ENCODE peak calls at places on chromosomes 1 and 21, in seven cellular contexts. One of them, this sample, is unnamed.

GRCh38 chr1:46041551-46041950 is 90.9 kb downstream of the PIK3R3 start:
- DNase-seq in mesendoderm: no peak
- DNase-seq in Peyer's patch: no peak
- DNase-seq in psoas muscle: no peak
- DNase-seq in fibroblast of the aortic adventitia: no peak
- DNase-seq in aorta: no peak
- DNase-seq in foreskin fibroblast: no peak
- DNase-seq in this sample: no peak

GRCh38 chr1:6358757-6359567 is 34.6 kb downstream of the ACOT7 start:
- DNase-seq in mesendoderm: peak
- DNase-seq in Peyer's patch: peak
- DNase-seq in psoas muscle: no peak
- DNase-seq in fibroblast of the aortic adventitia: peak
- DNase-seq in aorta: no peak
- DNase-seq in foreskin fibroblast: peak
- DNase-seq in this sample: peak

GRCh38 chr1:180643693-180644092 is 11.9 kb downstream of the XPR1 start:
- DNase-seq in mesendoderm: no peak
- DNase-seq in Peyer's patch: no peak
- DNase-seq in psoas muscle: no peak
- DNase-seq in fibroblast of the aortic adventitia: peak
- DNase-seq in aorta: no peak
- DNase-seq in foreskin fibroblast: peak
- DNase-seq in this sample: peak

GRCh38 chr1:245458761-245459174 is 304.0 kb downstream of the KIF26B start:
- DNase-seq in mesendoderm: no peak
- DNase-seq in Peyer's patch: no peak
- DNase-seq in psoas muscle: no peak
- DNase-seq in fibroblast of the aortic adventitia: peak
- DNase-seq in aorta: no peak
- DNase-seq in foreskin fibroblast: peak
- DNase-seq in this sample: no peak

GRCh38 chr1:49356594-49356993 is 579.9 kb upstream of the BEND5 start:
- DNase-seq in mesendoderm: peak
- DNase-seq in Peyer's patch: no peak
- DNase-seq in psoas muscle: no peak
- DNase-seq in fibroblast of the aortic adventitia: no peak
- DNase-seq in aorta: no peak
- DNase-seq in foreskin fibroblast: no peak
- DNase-seq in this sample: no peak

GRCh38 chr1:226060976-226061792 is 1.3 kb upstream of the H3-3A start:
- DNase-seq in mesendoderm: no peak
- DNase-seq in Peyer's patch: no peak
- DNase-seq in psoas muscle: no peak
- DNase-seq in fibroblast of the aortic adventitia: peak
- DNase-seq in aorta: no peak
- DNase-seq in foreskin fibroblast: no peak
- DNase-seq in this sample: no peak

GRCh38 chr1:165633624-165634023 is 2.6 kb downstream of the MGST3 start:
- DNase-seq in mesendoderm: no peak
- DNase-seq in Peyer's patch: no peak
- DNase-seq in psoas muscle: no peak
- DNase-seq in fibroblast of the aortic adventitia: peak
- DNase-seq in aorta: no peak
- DNase-seq in foreskin fibroblast: peak
- DNase-seq in this sample: peak

GRCh38 chr1:118101445-118101844 is 83.6 kb downstream of the SPAG17 start:
- DNase-seq in mesendoderm: no peak
- DNase-seq in Peyer's patch: no peak
- DNase-seq in psoas muscle: no peak
- DNase-seq in fibroblast of the aortic adventitia: peak
- DNase-seq in aorta: no peak
- DNase-seq in foreskin fibroblast: no peak
- DNase-seq in this sample: peak

GRCh38 chr1:13516606-13517005 is 2.8 kb upstream of the LRRC38 start:
- DNase-seq in mesendoderm: no peak
- DNase-seq in Peyer's patch: no peak
- DNase-seq in psoas muscle: no peak
- DNase-seq in fibroblast of the aortic adventitia: no peak
- DNase-seq in aorta: no peak
- DNase-seq in foreskin fibroblast: no peak
- DNase-seq in this sample: no peak

GRCh38 chr1:13517193-13517812 is 3.5 kb upstream of the LRRC38 start:
- DNase-seq in mesendoderm: peak
- DNase-seq in Peyer's patch: no peak
- DNase-seq in psoas muscle: peak
- DNase-seq in fibroblast of the aortic adventitia: no peak
- DNase-seq in aorta: no peak
- DNase-seq in foreskin fibroblast: no peak
- DNase-seq in this sample: no peak

GRCh38 chr1:13513063-13513884 is 529 bp downstream of the LRRC38 start:
- DNase-seq in mesendoderm: peak
- DNase-seq in Peyer's patch: no peak
- DNase-seq in psoas muscle: peak
- DNase-seq in fibroblast of the aortic adventitia: no peak
- DNase-seq in aorta: no peak
- DNase-seq in foreskin fibroblast: no peak
- DNase-seq in this sample: no peak

GRCh38 chr1:13512472-13512871 is 1.3 kb downstream of the LRRC38 start:
- DNase-seq in mesendoderm: peak
- DNase-seq in Peyer's patch: no peak
- DNase-seq in psoas muscle: no peak
- DNase-seq in fibroblast of the aortic adventitia: no peak
- DNase-seq in aorta: no peak
- DNase-seq in foreskin fibroblast: no peak
- DNase-seq in this sample: no peak

DNA sequence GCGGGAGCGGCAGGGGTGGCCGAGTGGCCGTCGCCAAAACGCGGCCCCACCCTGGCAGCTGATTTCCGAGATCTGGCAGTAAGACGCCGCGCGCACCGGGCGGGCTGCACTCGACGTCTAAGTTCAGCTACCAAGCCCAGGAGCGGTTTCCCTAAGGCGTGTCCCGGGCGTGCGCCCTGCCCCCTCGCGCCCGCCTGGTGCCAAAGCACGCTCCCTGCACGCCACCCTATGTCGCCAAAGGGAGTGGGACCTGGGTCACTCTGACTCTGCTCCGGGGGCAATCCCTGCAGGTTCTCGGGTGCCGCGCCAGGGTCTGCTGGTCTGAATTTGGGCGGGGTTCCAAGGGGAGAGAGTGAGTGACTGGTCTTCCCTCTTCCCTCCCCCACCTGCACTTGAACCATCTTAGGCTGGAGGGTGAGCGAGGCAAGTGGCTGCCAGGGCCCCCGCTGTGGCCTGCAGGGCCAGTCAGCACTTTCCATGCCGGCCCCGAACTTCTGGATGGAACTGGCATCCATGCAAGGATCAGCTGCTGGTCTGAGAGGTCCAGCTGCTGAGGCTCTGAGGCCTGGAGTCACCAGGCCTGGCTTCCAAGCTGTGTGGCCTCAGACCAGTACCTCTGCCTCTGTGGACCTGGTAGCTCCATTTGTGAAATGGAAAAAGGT is at the start of gene LRRC38:
- DNase-seq in mesendoderm: peak
- DNase-seq in Peyer's patch: no peak
- DNase-seq in psoas muscle: peak
- DNase-seq in fibroblast of the aortic adventitia: no peak
- DNase-seq in aorta: no peak
- DNase-seq in foreskin fibroblast: no peak
- DNase-seq in this sample: no peak
- H3K4me3 ChIP-seq in mesendoderm: no peak
- H3K4me3 ChIP-seq in Peyer's patch: no peak
- H3K4me3 ChIP-seq in psoas muscle: peak
- H3K4me3 ChIP-seq in fibroblast of the aortic adventitia: no peak
- H3K4me3 ChIP-seq in aorta: no peak
- H3K4me3 ChIP-seq in foreskin fibroblast: no peak
- H3K4me3 ChIP-seq in this sample: no peak

GRCh38 chr21:38729745-38730401 is 75.9 kb upstream of the ETS2 start:
- DNase-seq in mesendoderm: peak
- DNase-seq in Peyer's patch: no peak
- DNase-seq in psoas muscle: no peak
- DNase-seq in fibroblast of the aortic adventitia: no peak
- DNase-seq in aorta: no peak
- DNase-seq in foreskin fibroblast: no peak
- DNase-seq in this sample: peak

GRCh38 chr21:38735807-38736206 is 69.9 kb upstream of the ETS2 start:
- DNase-seq in mesendoderm: no peak
- DNase-seq in Peyer's patch: no peak
- DNase-seq in psoas muscle: no peak
- DNase-seq in fibroblast of the aortic adventitia: no peak
- DNase-seq in aorta: no peak
- DNase-seq in foreskin fibroblast: no peak
- DNase-seq in this sample: no peak

DNA sequence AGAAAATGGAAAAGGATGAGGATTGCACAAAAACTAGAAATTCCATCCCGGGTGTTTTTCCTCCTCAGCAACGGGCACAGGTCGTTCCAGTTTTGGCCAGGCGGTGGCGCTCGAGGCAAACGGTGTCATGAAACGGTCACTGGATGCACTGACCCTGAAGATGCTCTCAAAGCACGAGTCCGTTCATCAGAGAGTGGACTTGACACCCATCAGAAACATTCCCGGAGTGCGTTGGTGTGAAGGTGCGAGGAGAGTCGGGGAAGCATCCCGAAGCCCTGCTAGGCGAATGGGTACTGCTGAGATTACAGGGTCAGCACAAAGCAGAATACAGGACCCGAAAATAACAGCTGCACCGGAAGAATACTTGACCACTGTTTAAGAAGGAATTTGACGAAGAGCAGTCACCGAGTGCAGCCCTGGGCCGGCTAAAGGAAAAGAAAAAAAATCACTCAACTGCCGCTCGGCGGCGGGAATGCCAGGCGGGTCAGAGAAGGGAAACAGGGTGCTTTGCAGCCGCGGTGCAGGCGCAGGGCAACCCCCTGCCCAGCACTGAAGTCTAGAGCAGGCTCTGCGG is 71.7 kb upstream of the ETS2 start:
- DNase-seq in mesendoderm: peak
- DNase-seq in Peyer's patch: peak
- DNase-seq in psoas muscle: peak
- DNase-seq in fibroblast of the aortic adventitia: peak
- DNase-seq in aorta: peak
- DNase-seq in foreskin fibroblast: peak
- DNase-seq in this sample: peak
- H3K4me3 ChIP-seq in mesendoderm: no peak
- H3K4me3 ChIP-seq in Peyer's patch: peak
- H3K4me3 ChIP-seq in psoas muscle: peak
- H3K4me3 ChIP-seq in fibroblast of the aortic adventitia: peak
- H3K4me3 ChIP-seq in aorta: no peak
- H3K4me3 ChIP-seq in foreskin fibroblast: peak
- H3K4me3 ChIP-seq in this sample: peak

GRCh38 chr1:236861560-236862230 is 66.6 kb downstream of the MTR start:
- DNase-seq in mesendoderm: no peak
- DNase-seq in Peyer's patch: no peak
- DNase-seq in psoas muscle: no peak
- DNase-seq in fibroblast of the aortic adventitia: peak
- DNase-seq in aorta: no peak
- DNase-seq in foreskin fibroblast: peak
- DNase-seq in this sample: peak

GRCh38 chr1:236864211-236864610 is 69.1 kb downstream of the MTR start:
- DNase-seq in mesendoderm: no peak
- DNase-seq in Peyer's patch: no peak
- DNase-seq in psoas muscle: no peak
- DNase-seq in fibroblast of the aortic adventitia: no peak
- DNase-seq in aorta: no peak
- DNase-seq in foreskin fibroblast: no peak
- DNase-seq in this sample: no peak

GRCh38 chr1:236862231-236862591 is 67.1 kb downstream of the MTR start:
- DNase-seq in mesendoderm: no peak
- DNase-seq in Peyer's patch: no peak
- DNase-seq in psoas muscle: no peak
- DNase-seq in fibroblast of the aortic adventitia: no peak
- DNase-seq in aorta: no peak
- DNase-seq in foreskin fibroblast: no peak
- DNase-seq in this sample: no peak

GRCh38 chr1:236862615-236863211 is 67.6 kb downstream of the MTR start:
- DNase-seq in mesendoderm: no peak
- DNase-seq in Peyer's patch: no peak
- DNase-seq in psoas muscle: peak
- DNase-seq in fibroblast of the aortic adventitia: peak
- DNase-seq in aorta: no peak
- DNase-seq in foreskin fibroblast: peak
- DNase-seq in this sample: peak

DNA sequence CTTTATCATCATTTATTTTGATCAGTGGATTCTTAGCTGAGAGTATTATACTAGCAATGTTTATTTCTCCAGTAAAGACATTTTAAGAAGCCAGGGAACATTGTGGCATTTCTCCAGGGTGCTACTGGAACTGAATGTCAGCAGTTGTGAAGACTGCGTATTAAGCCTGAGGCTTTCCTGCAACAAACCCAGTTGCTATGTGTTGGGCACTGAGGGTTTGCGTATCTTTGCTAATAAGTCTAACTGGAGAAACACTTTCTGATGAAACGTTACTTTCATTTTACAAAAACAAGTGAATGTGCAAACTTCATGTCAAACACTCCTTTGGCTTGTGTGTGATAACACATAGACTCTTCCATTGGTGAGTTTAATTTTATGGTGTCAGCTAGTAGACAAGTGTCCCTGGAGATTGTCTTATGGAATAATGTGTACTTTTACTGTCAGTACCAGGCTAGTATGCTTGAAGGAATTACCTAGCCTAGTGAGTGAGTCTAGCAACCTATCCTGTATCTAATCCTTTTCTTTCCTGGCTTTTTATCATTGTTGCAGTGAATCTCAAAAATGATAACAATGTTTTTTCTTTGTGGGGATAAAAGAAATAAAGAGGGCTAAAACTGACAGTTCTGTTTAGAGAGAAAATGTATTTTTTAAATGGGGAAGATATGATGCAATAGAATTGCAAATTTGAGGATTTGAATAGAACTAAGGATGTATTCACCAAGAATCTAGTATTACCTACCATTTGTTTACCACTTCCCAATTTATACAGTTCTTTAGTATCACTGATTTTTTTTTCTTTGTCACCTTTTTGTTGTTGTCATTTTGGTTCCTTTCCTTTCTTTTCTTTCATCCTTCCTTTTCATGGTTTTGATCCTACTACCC is 70.1 kb downstream of the MTR start:
- DNase-seq in mesendoderm: no peak
- DNase-seq in Peyer's patch: no peak
- DNase-seq in psoas muscle: no peak
- DNase-seq in fibroblast of the aortic adventitia: no peak
- DNase-seq in aorta: no peak
- DNase-seq in foreskin fibroblast: no peak
- DNase-seq in this sample: no peak
- H3K4me3 ChIP-seq in mesendoderm: no peak
- H3K4me3 ChIP-seq in Peyer's patch: no peak
- H3K4me3 ChIP-seq in psoas muscle: no peak
- H3K4me3 ChIP-seq in fibroblast of the aortic adventitia: no peak
- H3K4me3 ChIP-seq in aorta: no peak
- H3K4me3 ChIP-seq in foreskin fibroblast: no peak
- H3K4me3 ChIP-seq in this sample: no peak

GRCh38 chr1:70140343-70140742 is 65.0 kb downstream of the LRRC40 start:
- DNase-seq in mesendoderm: no peak
- DNase-seq in Peyer's patch: no peak
- DNase-seq in psoas muscle: no peak
- DNase-seq in fibroblast of the aortic adventitia: peak
- DNase-seq in aorta: no peak
- DNase-seq in foreskin fibroblast: peak
- DNase-seq in this sample: peak

GRCh38 chr1:70146488-70146887 is 58.9 kb downstream of the LRRC40 start:
- DNase-seq in mesendoderm: no peak
- DNase-seq in Peyer's patch: no peak
- DNase-seq in psoas muscle: no peak
- DNase-seq in fibroblast of the aortic adventitia: no peak
- DNase-seq in aorta: no peak
- DNase-seq in foreskin fibroblast: peak
- DNase-seq in this sample: peak

GRCh38 chr1:70142120-70142519 is 63.3 kb downstream of the LRRC40 start:
- DNase-seq in mesendoderm: no peak
- DNase-seq in Peyer's patch: no peak
- DNase-seq in psoas muscle: no peak
- DNase-seq in fibroblast of the aortic adventitia: peak
- DNase-seq in aorta: no peak
- DNase-seq in foreskin fibroblast: peak
- DNase-seq in this sample: peak

GRCh38 chr1:70140894-70141293 is 64.5 kb downstream of the LRRC40 start:
- DNase-seq in mesendoderm: peak
- DNase-seq in Peyer's patch: no peak
- DNase-seq in psoas muscle: no peak
- DNase-seq in fibroblast of the aortic adventitia: peak
- DNase-seq in aorta: no peak
- DNase-seq in foreskin fibroblast: peak
- DNase-seq in this sample: no peak

DNA sequence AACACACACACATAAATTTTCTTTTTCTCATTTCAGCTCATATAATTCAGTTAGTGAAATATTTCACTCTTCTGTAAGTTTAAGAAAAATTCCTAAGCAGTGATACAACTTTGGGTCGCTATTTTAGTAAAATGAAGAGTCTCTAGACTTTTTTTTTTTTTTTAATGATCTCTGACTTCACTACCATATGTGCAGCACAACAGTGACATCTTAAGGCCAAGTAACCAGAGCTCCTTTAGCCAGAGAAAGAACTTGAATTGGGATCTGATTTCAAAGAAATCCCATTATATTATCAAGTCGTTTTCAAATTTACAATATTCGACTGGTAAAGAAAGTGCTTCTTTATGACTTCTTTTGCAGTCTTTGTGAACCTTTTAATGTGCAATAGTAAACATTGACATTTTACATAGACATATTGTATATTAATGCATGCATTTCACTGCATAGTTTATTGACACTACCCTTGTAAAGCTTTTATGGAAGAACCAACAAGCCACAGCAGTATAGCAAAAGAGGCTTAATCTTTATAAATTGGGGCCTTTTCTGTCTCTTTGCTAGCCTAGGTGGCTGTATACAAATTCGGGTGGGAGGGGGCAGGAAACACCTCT is 62.2 kb downstream of the LRRC40 start:
- DNase-seq in mesendoderm: peak
- DNase-seq in Peyer's patch: no peak
- DNase-seq in psoas muscle: no peak
- DNase-seq in fibroblast of the aortic adventitia: peak
- DNase-seq in aorta: no peak
- DNase-seq in foreskin fibroblast: peak
- DNase-seq in this sample: peak
- H3K4me3 ChIP-seq in mesendoderm: no peak
- H3K4me3 ChIP-seq in Peyer's patch: no peak
- H3K4me3 ChIP-seq in psoas muscle: no peak
- H3K4me3 ChIP-seq in fibroblast of the aortic adventitia: no peak
- H3K4me3 ChIP-seq in aorta: no peak
- H3K4me3 ChIP-seq in foreskin fibroblast: no peak
- H3K4me3 ChIP-seq in this sample: no peak

This sample was measured in astrocyte of the spinal cord.